ENCODE peak calls at places on chromosomes 13 and 19, in four cellular contexts. I is RCC 7860, C is posterior cingulate gyrus, H is NCI-H510A. S is an unnamed sample.

GRCh38 chr19:32123355-32123940 is 222.0 kb upstream of the ZNF507 start:
- DNase-seq in I (no peak), C (no peak), H (no peak), S (no peak)

GRCh38 chr13:23322353-23323336 is 110.9 kb downstream of the SACS start:
- DNase-seq in I (no peak), C (no peak), H (peak), S (no peak)

GRCh38 chr13:95524270-95524901 is 28.1 kb upstream of the CLDN10 start:
- DNase-seq in I (no peak), C (no peak), H (no peak), S (no peak)

GRCh38 chr13:75761373-75761772 is 125.2 kb downstream of the LMO7 start:
- DNase-seq in I (no peak), C (no peak), H (no peak), S (no peak)

GRCh38 chr13:99086149-99086868 is 108.4 kb upstream of the DOCK9 start:
- DNase-seq in I (peak), C (no peak), H (no peak), S (no peak)

GRCh38 chr13:49516467-49516866 is 20.7 kb downstream of the PHF11 start:
- DNase-seq in I (no peak), C (no peak), H (no peak), S (no peak)

GRCh38 chr19:47141695-47142094 is 11.1 kb downstream of the SAE1 start:
- DNase-seq in I (no peak), C (no peak), H (no peak), S (no peak)

GRCh38 chr19:40800339-40800996 is 1.5 kb downstream of the EGLN2 start:
- DNase-seq in I (no peak), C (no peak), H (no peak), S (no peak)

GRCh38 chr19:55554302-55554701 is 9.0 kb upstream of the SBK3 start:
- DNase-seq in I (no peak), C (no peak), H (no peak), S (no peak)

GRCh38 chr13:75415720-75416119 is 66.2 kb downstream of the TBC1D4 start:
- DNase-seq in I (no peak), C (no peak), H (no peak), S (peak)

GRCh38 chr19:51365211-51366049 is 758 bp downstream of the ETFB start:
- DNase-seq in I (peak), C (no peak), H (no peak), S (no peak)

GRCh38 chr13:102852556-102852955 is 6.7 kb downstream of the ERCC5 start:
- DNase-seq in I (no peak), C (no peak), H (no peak), S (no peak)

GRCh38 chr19:39587496-39587895 is 14.8 kb upstream of the LGALS13 start:
- DNase-seq in I (no peak), C (no peak), H (no peak), S (no peak)

GRCh38 chr13:34124912-34125311 is 307.0 kb downstream of the RFC3 start:
- DNase-seq in I (no peak), C (no peak), H (no peak), S (no peak)

GRCh38 chr19:35963514-35963913 is 27.3 kb downstream of the LRFN3 start:
- DNase-seq in I (no peak), C (no peak), H (no peak), S (peak)

GRCh38 chr13:107834268-107834667 is 381.1 kb downstream of the LIG4 start:
- DNase-seq in I (no peak), C (no peak), H (no peak), S (no peak)

GRCh38 chr19:47719047-47719885 is 6.0 kb downstream of the EHD2 start:
- DNase-seq in I (peak), C (peak), H (no peak), S (peak)

GRCh38 chr13:66915596-66916185 is 314.4 kb downstream of the PCDH9 start:
- DNase-seq in I (peak), C (no peak), H (no peak), S (peak)

GRCh38 chr19:39737351-39737750 is 478 bp downstream of the CLC start:
- DNase-seq in I (no peak), C (no peak), H (no peak), S (no peak)

GRCh38 chr13:81487151-81487550 is 1146.2 kb upstream of the SPRY2 start:
- DNase-seq in I (no peak), C (no peak), H (no peak), S (no peak)

GRCh38 chr19:35031072-35031881 is 1.0 kb downstream of the SCN1B start:
- DNase-seq in I (no peak), C (no peak), H (no peak), S (no peak)

GRCh38 chr13:114142640-114143490 is 10.4 kb upstream of the RASA3 start:
- DNase-seq in I (no peak), C (no peak), H (peak), S (no peak)

GRCh38 chr19:19106061-19106551 is 32.2 kb downstream of the TMEM161A start:
- DNase-seq in I (no peak), C (no peak), H (peak), S (no peak)

GRCh38 chr13:28012383-28012782 is 23.9 kb upstream of the URAD start:
- DNase-seq in I (no peak), C (no peak), H (no peak), S (no peak)

GRCh38 chr13:20426766-20427448 is 98.8 kb downstream of the CRYL1 start:
- DNase-seq in I (no peak), C (no peak), H (no peak), S (no peak)

S was measured in stromal cell of bone marrow.